ENCODE peak calls at places on chromosomes 2 and 18, in four cellular contexts. One of them, this sample, is unnamed. For H3K27me3, the result is how much of the 10 kb centered on the place peaks cover.

GRCh38 chr18:13447621-13448020 is 229.1 kb downstream of the LDLRAD4 start:
- DNase-seq in PC-3: no peak
- DNase-seq in transverse colon: no peak
- DNase-seq in HCT116: no peak
- DNase-seq in this sample: no peak

GRCh38 chr2:241356871-241357260 is 781 bp downstream of the FARP2 start:
- DNase-seq in PC-3: no peak
- DNase-seq in transverse colon: no peak
- DNase-seq in HCT116: no peak
- DNase-seq in this sample: no peak

GRCh38 chr2:32289165-32290054 is 11.7 kb downstream of the YIPF4 start:
- DNase-seq in HCT116: peak
- DNase-seq in PC-3: peak
- DNase-seq in transverse colon: no peak
- DNase-seq in this sample: no peak

GRCh38 chr2:235981629-235982028 is 186.6 kb downstream of the GBX2 start:
- DNase-seq in HCT116: no peak
- DNase-seq in transverse colon: no peak
- DNase-seq in PC-3: no peak
- DNase-seq in this sample: peak

GRCh38 chr2:161237397-161238263 is 70.6 kb upstream of the PSMD14 start:
- DNase-seq in HCT116: no peak
- DNase-seq in transverse colon: peak
- DNase-seq in PC-3: peak
- DNase-seq in this sample: peak

GRCh38 chr18:80246656-80247402 is 485 bp downstream of the PARD6G start:
- DNase-seq in transverse colon: no peak
- DNase-seq in HCT116: no peak
- DNase-seq in PC-3: peak
- DNase-seq in this sample: no peak

GRCh38 chr18:8359481-8359880 is 249.8 kb upstream of the RAB12 start:
- DNase-seq in transverse colon: no peak
- DNase-seq in PC-3: no peak
- DNase-seq in HCT116: no peak
- DNase-seq in this sample: no peak

GRCh38 chr2:171807130-171807529 is 86.9 kb downstream of the SLC25A12 start:
- DNase-seq in transverse colon: no peak
- DNase-seq in PC-3: peak
- DNase-seq in HCT116: peak
- DNase-seq in this sample: no peak

GRCh38 chr2:161312996-161313395 is 4.8 kb downstream of the PSMD14 start:
- DNase-seq in PC-3: peak
- DNase-seq in HCT116: no peak
- DNase-seq in transverse colon: no peak
- DNase-seq in this sample: no peak

GRCh38 chr2:165698621-165698946 is 95.5 kb downstream of the GALNT3 start:
- DNase-seq in PC-3: peak
- DNase-seq in HCT116: peak
- DNase-seq in transverse colon: peak
- DNase-seq in this sample: peak

GRCh38 chr2:149653831-149654445 is 66.4 kb upstream of the MMADHC start:
- DNase-seq in PC-3: no peak
- DNase-seq in HCT116: no peak
- DNase-seq in transverse colon: no peak
- DNase-seq in this sample: peak

GRCh38 chr2:238928520-238929241 is 80.8 kb downstream of the TWIST2 start:
- DNase-seq in PC-3: no peak
- DNase-seq in HCT116: no peak
- DNase-seq in transverse colon: no peak
- DNase-seq in this sample: no peak

GRCh38 chr2:226707500-226707899 is 92.1 kb downstream of the IRS1 start:
- DNase-seq in PC-3: no peak
- DNase-seq in HCT116: no peak
- DNase-seq in transverse colon: no peak
- DNase-seq in this sample: no peak

GRCh38 chr18:7626175-7626921 is 59.2 kb downstream of the PTPRM start:
- DNase-seq in transverse colon: no peak
- DNase-seq in PC-3: no peak
- DNase-seq in HCT116: no peak
- DNase-seq in this sample: no peak

GRCh38 chr18:61845212-61845611 is 47.6 kb downstream of the RNF152 start:
- DNase-seq in transverse colon: no peak
- DNase-seq in HCT116: no peak
- DNase-seq in PC-3: no peak
- DNase-seq in this sample: no peak

GRCh38 chr18:12317664-12318333 is 9.8 kb downstream of the TUBB6 start:
- DNase-seq in PC-3: no peak
- DNase-seq in HCT116: no peak
- DNase-seq in transverse colon: no peak
- DNase-seq in this sample: no peak

GRCh38 chr2:157898591-157898996 is 22.5 kb upstream of the ACVR1 start:
- DNase-seq in transverse colon: no peak
- DNase-seq in HCT116: peak
- DNase-seq in PC-3: peak
- DNase-seq in this sample: no peak

GRCh38 chr2:218964041-218964771 is 4.7 kb downstream of the CDK5R2 start:
- DNase-seq in HCT116: no peak
- DNase-seq in transverse colon: no peak
- DNase-seq in PC-3: peak
- DNase-seq in this sample: no peak

GRCh38 chr2:109348645-109349554 is 219.9 kb downstream of the SH3RF3 start:
- DNase-seq in HCT116: no peak
- DNase-seq in PC-3: no peak
- DNase-seq in transverse colon: no peak
- DNase-seq in this sample: peak

GRCh38 chr2:69298261-69298660 is 88.8 kb downstream of the GFPT1 start:
- DNase-seq in HCT116: no peak
- DNase-seq in PC-3: peak
- DNase-seq in transverse colon: no peak
- DNase-seq in this sample: no peak

GRCh38 chr2:167816897-167817296 is 430.5 kb downstream of the STK39 start:
- DNase-seq in transverse colon: no peak
- DNase-seq in PC-3: no peak
- DNase-seq in HCT116: no peak
- DNase-seq in this sample: no peak

GRCh38 chr2:101173707-101174295 is 22.6 kb upstream of the TBC1D8 start:
- DNase-seq in HCT116: no peak
- DNase-seq in PC-3: no peak
- DNase-seq in transverse colon: no peak
- DNase-seq in this sample: no peak

GRCh38 chr2:219020604-219021365 is 20.5 kb downstream of the CFAP65 start:
- DNase-seq in HCT116: no peak
- DNase-seq in PC-3: peak
- DNase-seq in transverse colon: no peak
- DNase-seq in this sample: no peak

GRCh38 chr2:220550995-220551702 is 923.7 kb downstream of the SLC4A3 start:
- DNase-seq in PC-3: no peak
- DNase-seq in transverse colon: no peak
- DNase-seq in HCT116: no peak
- DNase-seq in this sample: no peak

GRCh38 chr2:233235977-233236376 is 15.5 kb upstream of the ATG16L1 start:
- DNase-seq in HCT116: no peak
- DNase-seq in PC-3: no peak
- DNase-seq in transverse colon: no peak
- DNase-seq in this sample: peak

GRCh38 chr2:140747665-140748064 is 1383.2 kb downstream of the LRP1B start:
- DNase-seq in transverse colon: no peak
- DNase-seq in PC-3: no peak
- DNase-seq in HCT116: no peak
- DNase-seq in this sample: no peak

GRCh38 chr2:9356336-9356735 is 67.0 kb downstream of the ITGB1BP1 start:
- DNase-seq in PC-3: no peak
- DNase-seq in transverse colon: no peak
- DNase-seq in HCT116: no peak
- DNase-seq in this sample: no peak

GRCh38 chr2:5590836-5591235 is 101.3 kb upstream of the SOX11 start:
- DNase-seq in transverse colon: no peak
- DNase-seq in PC-3: no peak
- DNase-seq in HCT116: no peak
- DNase-seq in this sample: no peak

GRCh38 chr18:5104246-5104645 is 92.8 kb downstream of the AKAIN1 start:
- DNase-seq in PC-3: no peak
- DNase-seq in transverse colon: no peak
- DNase-seq in HCT116: no peak
- DNase-seq in this sample: peak

GRCh38 chr2:232658217-232658785 is 24.9 kb downstream of the EFHD1 start:
- DNase-seq in transverse colon: no peak
- DNase-seq in HCT116: peak
- DNase-seq in PC-3: peak
- DNase-seq in this sample: peak

DNA sequence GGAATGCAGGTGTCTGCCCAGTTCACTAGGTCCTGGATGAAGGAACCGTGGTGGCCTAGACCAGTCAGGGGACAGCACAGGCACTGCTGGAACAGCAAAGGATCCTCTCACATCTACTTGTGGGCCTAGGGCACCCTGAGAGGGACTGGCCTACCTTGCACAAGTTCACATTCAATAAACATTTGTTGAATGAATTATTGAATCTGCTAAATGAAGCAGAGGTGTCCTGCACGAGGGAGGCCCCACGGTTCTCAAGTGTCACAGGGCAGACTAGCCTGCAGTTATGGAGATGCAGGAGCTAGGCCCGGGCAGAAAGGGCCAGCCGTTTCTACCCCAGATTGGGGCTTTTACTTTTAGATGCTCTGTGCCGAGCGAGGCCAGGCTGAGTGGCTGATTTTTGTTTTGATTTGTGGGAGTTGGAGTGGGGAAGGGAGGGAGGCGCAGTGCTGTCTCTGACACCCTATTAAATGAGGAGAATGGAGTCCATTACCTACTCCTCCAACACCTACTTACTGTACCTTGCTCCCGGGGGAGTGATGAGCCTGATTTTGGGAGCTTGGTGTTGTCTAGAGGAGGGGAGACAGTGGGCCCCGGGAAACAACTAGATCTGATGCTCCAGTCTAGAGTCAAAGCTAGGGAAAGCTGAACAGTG is 18.4 kb downstream of the SH2D6 start:
- DNase-seq in HCT116: no peak
- DNase-seq in PC-3: no peak
- DNase-seq in transverse colon: no peak
- DNase-seq in this sample: no peak
- H3K27me3 ChIP-seq in HCT116: under half
- H3K27me3 ChIP-seq in PC-3: under half
- H3K27me3 ChIP-seq in transverse colon: under half
- H3K27me3 ChIP-seq in this sample: under half

GRCh38 chr2:175025233-175025632 is 20.1 kb upstream of the CHN1 start:
- DNase-seq in PC-3: no peak
- DNase-seq in transverse colon: no peak
- DNase-seq in HCT116: no peak
- DNase-seq in this sample: no peak

GRCh38 chr2:175025946-175026345 is 20.8 kb upstream of the CHN1 start:
- DNase-seq in transverse colon: no peak
- DNase-seq in PC-3: no peak
- DNase-seq in HCT116: no peak
- DNase-seq in this sample: no peak

GRCh38 chr2:175026385-175026784 is 21.2 kb upstream of the CHN1 start:
- DNase-seq in HCT116: no peak
- DNase-seq in PC-3: no peak
- DNase-seq in transverse colon: no peak
- DNase-seq in this sample: no peak

GRCh38 chr2:175019566-175020327 is 14.6 kb upstream of the CHN1 start:
- DNase-seq in HCT116: no peak
- DNase-seq in transverse colon: no peak
- DNase-seq in PC-3: no peak
- DNase-seq in this sample: no peak

GRCh38 chr2:175022923-175023322 is 17.7 kb upstream of the CHN1 start:
- DNase-seq in HCT116: no peak
- DNase-seq in PC-3: no peak
- DNase-seq in transverse colon: no peak
- DNase-seq in this sample: no peak
- H3K4me3 ChIP-seq in HCT116: no peak
- H3K4me3 ChIP-seq in PC-3: no peak
- H3K4me3 ChIP-seq in transverse colon: no peak
- H3K4me3 ChIP-seq in this sample: no peak

GRCh38 chr18:75378674-75379315 is 48.7 kb downstream of the SMIM21 start:
- DNase-seq in PC-3: no peak
- DNase-seq in transverse colon: no peak
- DNase-seq in HCT116: no peak
- DNase-seq in this sample: peak
- H3K27me3 ChIP-seq in PC-3: half or more
- H3K27me3 ChIP-seq in transverse colon: under half
- H3K27me3 ChIP-seq in HCT116: under half
- H3K27me3 ChIP-seq in this sample: under half

GRCh38 chr2:133737597-133737996 is 169.3 kb upstream of the NCKAP5 start:
- DNase-seq in PC-3: no peak
- DNase-seq in transverse colon: no peak
- DNase-seq in HCT116: no peak
- DNase-seq in this sample: no peak

GRCh38 chr2:133733856-133734255 is 165.6 kb upstream of the NCKAP5 start:
- DNase-seq in transverse colon: no peak
- DNase-seq in PC-3: no peak
- DNase-seq in HCT116: no peak
- DNase-seq in this sample: no peak

GRCh38 chr2:133734699-133735098 is 166.4 kb upstream of the NCKAP5 start:
- DNase-seq in transverse colon: no peak
- DNase-seq in PC-3: no peak
- DNase-seq in HCT116: no peak
- DNase-seq in this sample: no peak

GRCh38 chr2:133739039-133739438 is 170.8 kb upstream of the NCKAP5 start:
- DNase-seq in HCT116: no peak
- DNase-seq in transverse colon: no peak
- DNase-seq in PC-3: no peak
- DNase-seq in this sample: no peak

GRCh38 chr2:133736674-133737073 is 168.4 kb upstream of the NCKAP5 start:
- DNase-seq in transverse colon: no peak
- DNase-seq in PC-3: no peak
- DNase-seq in HCT116: no peak
- DNase-seq in this sample: no peak
- H3K4me3 ChIP-seq in transverse colon: no peak
- H3K4me3 ChIP-seq in PC-3: no peak
- H3K4me3 ChIP-seq in HCT116: no peak
- H3K4me3 ChIP-seq in this sample: no peak

GRCh38 chr18:74420926-74421325 is 36.2 kb downstream of the DIPK1C start:
- DNase-seq in HCT116: no peak
- DNase-seq in transverse colon: no peak
- DNase-seq in PC-3: no peak
- DNase-seq in this sample: no peak
- H3K27me3 ChIP-seq in HCT116: under half
- H3K27me3 ChIP-seq in transverse colon: under half
- H3K27me3 ChIP-seq in PC-3: half or more
- H3K27me3 ChIP-seq in this sample: under half

GRCh38 chr18:59264136-59264571 is 9.1 kb downstream of the RAX start:
- DNase-seq in HCT116: no peak
- DNase-seq in PC-3: no peak
- DNase-seq in transverse colon: no peak
- DNase-seq in this sample: peak
- H3K4me3 ChIP-seq in HCT116: no peak
- H3K4me3 ChIP-seq in PC-3: no peak
- H3K4me3 ChIP-seq in transverse colon: no peak
- H3K4me3 ChIP-seq in this sample: no peak

This sample was measured in H7.